ENCODE peak calls at places on chromosomes 13 and 19, in nine cellular contexts. Z, I, U, A, N, R, P, T and W are unnamed samples.

GRCh38 chr13:25455146-25455545 is 83.4 kb downstream of the ATP8A2 start:
- DNase-seq in A (no peak), U (no peak), I (no peak), P (no peak), T (no peak), Z (no peak), N (no peak), R (no peak), W (no peak)

GRCh38 chr19:1811472-1811894 is 593 bp downstream of the ATP8B3 start:
- DNase-seq in Z (peak), R (no peak), N (peak), U (peak), I (no peak), T (peak), P (peak), A (no peak), W (no peak)

GRCh38 chr13:114063545-114064515 is 68.6 kb downstream of the RASA3 start:
- DNase-seq in N (peak), R (no peak), Z (no peak), T (no peak), I (no peak), A (no peak), P (peak), U (peak), W (no peak)

GRCh38 chr13:50419896-50420295 is 404.7 kb downstream of the KCNRG start:
- DNase-seq in T (no peak), I (no peak), Z (no peak), R (no peak), P (no peak), U (no peak), N (no peak), A (no peak), W (no peak)

GRCh38 chr19:771332-771785 is 20.4 kb downstream of the MISP start:
- DNase-seq in A (no peak), T (peak), I (no peak), R (no peak), P (peak), Z (no peak), N (no peak), U (peak), W (peak)

GRCh38 chr13:31706105-31706504 is 33.2 kb upstream of the RXFP2 start:
- DNase-seq in N (no peak), Z (no peak), P (no peak), T (no peak), U (no peak), I (no peak), A (no peak), R (no peak), W (no peak)

GRCh38 chr13:27988520-27988919 is at the start of gene URAD:
- DNase-seq in N (no peak), Z (no peak), P (no peak), I (no peak), U (no peak), A (no peak), T (no peak), R (no peak), W (no peak)

GRCh38 chr19:33702606-33703437 is 81.1 kb downstream of the CHST8 start:
- DNase-seq in P (no peak), A (no peak), R (no peak), I (no peak), T (no peak), N (no peak), U (no peak), Z (no peak), W (no peak)

GRCh38 chr13:32246468-32246867 is 68.7 kb downstream of the ZAR1L start:
- DNase-seq in A (peak), N (peak), Z (peak), T (peak), R (peak), U (peak), P (peak), I (no peak), W (peak)

GRCh38 chr13:60226507-60226906 is 62.8 kb upstream of the DIAPH3 start:
- DNase-seq in A (no peak), R (peak), I (no peak), U (peak), P (peak), Z (no peak), T (peak), N (no peak), W (peak)

GRCh38 chr13:73060251-73061160 is 1.7 kb downstream of the KLF5 start:
- DNase-seq in U (peak), A (no peak), I (no peak), P (peak), T (no peak), N (no peak), Z (no peak), R (no peak), W (no peak)

GRCh38 chr13:97724450-97724849 is 229.0 kb upstream of the IPO5 start:
- DNase-seq in T (no peak), A (no peak), R (no peak), Z (no peak), I (no peak), N (no peak), P (no peak), U (no peak), W (no peak)

GRCh38 chr19:35977446-35978222 is 17.4 kb upstream of the SDHAF1 start:
- DNase-seq in N (no peak), U (no peak), A (peak), R (peak), T (no peak), I (no peak), P (peak), Z (no peak), W (peak)

GRCh38 chr13:109191422-109191821 is 562.0 kb downstream of the MYO16 start:
- DNase-seq in I (no peak), N (no peak), Z (no peak), A (no peak), R (no peak), P (no peak), T (no peak), U (no peak), W (no peak)

GRCh38 chr13:72850959-72851677 is 69.2 kb downstream of the PIBF1 start:
- DNase-seq in R (peak), I (no peak), T (no peak), A (no peak), N (no peak), U (no peak), Z (no peak), P (no peak), W (no peak)

GRCh38 chr13:23941216-23941615 is 43.9 kb upstream of the C1QTNF9B start:
- DNase-seq in A (no peak), T (no peak), U (peak), P (no peak), N (no peak), R (no peak), I (no peak), Z (no peak), W (no peak)

GRCh38 chr13:35566340-35566739 is 89.9 kb upstream of the MAB21L1 start:
- DNase-seq in R (no peak), A (no peak), P (no peak), N (no peak), U (no peak), I (no peak), T (no peak), Z (no peak), W (no peak)